ENCODE peak calls at places on chromosomes 3 and 15, in four cellular contexts. One of them, this sample, is unnamed.

GRCh38 chr15:69595009-69595825 is 142.6 kb downstream of the RPLP1 start:
- DNase-seq in AG10803: peak
- DNase-seq in psoas muscle: peak
- DNase-seq in Calu3: peak
- DNase-seq in this sample: no peak

GRCh38 chr3:150965436-150965835 is 7.1 kb downstream of the CLRN1 start:
- DNase-seq in AG10803: no peak
- DNase-seq in psoas muscle: no peak
- DNase-seq in Calu3: no peak
- DNase-seq in this sample: no peak

GRCh38 chr15:62941719-62942118 is 100.8 kb upstream of the TPM1 start:
- DNase-seq in AG10803: no peak
- DNase-seq in psoas muscle: no peak
- DNase-seq in Calu3: no peak
- DNase-seq in this sample: no peak

GRCh38 chr3:52289747-52290595 is 2.3 kb downstream of the GLYCTK start:
- DNase-seq in AG10803: no peak
- DNase-seq in psoas muscle: no peak
- DNase-seq in Calu3: peak
- DNase-seq in this sample: no peak

GRCh38 chr3:101170806-101171558 is 149.4 kb downstream of the IMPG2 start:
- DNase-seq in AG10803: no peak
- DNase-seq in psoas muscle: no peak
- DNase-seq in Calu3: no peak
- DNase-seq in this sample: no peak

GRCh38 chr3:108946292-108947290 is 7.1 kb downstream of the GUCA1C start:
- DNase-seq in AG10803: no peak
- DNase-seq in psoas muscle: no peak
- DNase-seq in Calu3: no peak
- DNase-seq in this sample: no peak

GRCh38 chr3:44862221-44862637 is 517 bp downstream of the TMEM42 start:
- DNase-seq in AG10803: no peak
- DNase-seq in psoas muscle: no peak
- DNase-seq in Calu3: peak
- DNase-seq in this sample: no peak

GRCh38 chr15:88605507-88606436 is 15.4 kb upstream of the AEN start:
- DNase-seq in AG10803: peak
- DNase-seq in psoas muscle: no peak
- DNase-seq in Calu3: peak
- DNase-seq in this sample: no peak

GRCh38 chr3:69914395-69914794 is 85.1 kb upstream of the SAMMSON start:
- DNase-seq in AG10803: no peak
- DNase-seq in psoas muscle: no peak
- DNase-seq in Calu3: no peak
- DNase-seq in this sample: no peak

GRCh38 chr15:48062476-48062875 is 58.3 kb upstream of the SLC24A5 start:
- DNase-seq in AG10803: no peak
- DNase-seq in psoas muscle: no peak
- DNase-seq in Calu3: no peak
- DNase-seq in this sample: no peak

GRCh38 chr3:100265016-100265415 is 4.2 kb downstream of the TBC1D23 start:
- DNase-seq in AG10803: no peak
- DNase-seq in psoas muscle: no peak
- DNase-seq in Calu3: no peak
- DNase-seq in this sample: no peak

GRCh38 chr15:48888836-48889235 is 10.9 kb downstream of the EID1 start:
- DNase-seq in AG10803: peak
- DNase-seq in psoas muscle: no peak
- DNase-seq in Calu3: no peak
- DNase-seq in this sample: no peak

GRCh38 chr3:80227216-80227615 is 459.4 kb upstream of the ROBO1 start:
- DNase-seq in AG10803: no peak
- DNase-seq in psoas muscle: no peak
- DNase-seq in Calu3: no peak
- DNase-seq in this sample: no peak

GRCh38 chr3:13828501-13828900 is 51.4 kb downstream of the WNT7A start:
- DNase-seq in AG10803: no peak
- DNase-seq in psoas muscle: peak
- DNase-seq in Calu3: no peak
- DNase-seq in this sample: no peak

GRCh38 chr3:152445227-152445626 is 176.5 kb downstream of the MBNL1 start:
- DNase-seq in AG10803: no peak
- DNase-seq in psoas muscle: no peak
- DNase-seq in Calu3: no peak
- DNase-seq in this sample: no peak

GRCh38 chr3:73623996-73624362 is 762 bp downstream of the PDZRN3 start:
- DNase-seq in AG10803: peak
- DNase-seq in psoas muscle: peak
- DNase-seq in Calu3: no peak
- DNase-seq in this sample: no peak

GRCh38 chr15:80669599-80670273 is 25.4 kb upstream of the ABHD17C start:
- DNase-seq in AG10803: peak
- DNase-seq in psoas muscle: no peak
- DNase-seq in Calu3: no peak
- DNase-seq in this sample: no peak

GRCh38 chr3:58608648-58609047 is 31.5 kb upstream of the FAM107A start:
- DNase-seq in AG10803: no peak
- DNase-seq in psoas muscle: no peak
- DNase-seq in Calu3: peak
- DNase-seq in this sample: no peak

GRCh38 chr15:29616512-29616911 is 205.8 kb downstream of the TJP1 start:
- DNase-seq in AG10803: no peak
- DNase-seq in psoas muscle: no peak
- DNase-seq in Calu3: no peak
- DNase-seq in this sample: no peak

GRCh38 chr3:188207941-188208750 is 54.2 kb downstream of the LPP start:
- DNase-seq in AG10803: peak
- DNase-seq in psoas muscle: no peak
- DNase-seq in Calu3: no peak
- DNase-seq in this sample: no peak

GRCh38 chr3:122754867-122755835 is 38.5 kb downstream of the HSPBAP1 start:
- DNase-seq in AG10803: peak
- DNase-seq in psoas muscle: no peak
- DNase-seq in Calu3: peak
- DNase-seq in this sample: no peak

GRCh38 chr15:57685316-57685715 is 21.2 kb upstream of the POLR2M start:
- DNase-seq in AG10803: no peak
- DNase-seq in psoas muscle: no peak
- DNase-seq in Calu3: no peak
- DNase-seq in this sample: no peak

GRCh38 chr3:179801263-179801662 is 148.4 kb downstream of the USP13 start:
- DNase-seq in AG10803: peak
- DNase-seq in psoas muscle: no peak
- DNase-seq in Calu3: no peak
- DNase-seq in this sample: peak

GRCh38 chr3:53921296-53921695 is 29.6 kb upstream of the SELENOK start:
- DNase-seq in AG10803: peak
- DNase-seq in psoas muscle: no peak
- DNase-seq in Calu3: no peak
- DNase-seq in this sample: no peak

GRCh38 chr3:46729038-46729437 is 11.4 kb upstream of the PRSS50 start:
- DNase-seq in AG10803: no peak
- DNase-seq in psoas muscle: no peak
- DNase-seq in Calu3: no peak
- DNase-seq in this sample: no peak

GRCh38 chr15:71547066-71547465 is 263.3 kb upstream of the NR2E3 start:
- DNase-seq in AG10803: peak
- DNase-seq in psoas muscle: no peak
- DNase-seq in Calu3: no peak
- DNase-seq in this sample: no peak

DNA sequence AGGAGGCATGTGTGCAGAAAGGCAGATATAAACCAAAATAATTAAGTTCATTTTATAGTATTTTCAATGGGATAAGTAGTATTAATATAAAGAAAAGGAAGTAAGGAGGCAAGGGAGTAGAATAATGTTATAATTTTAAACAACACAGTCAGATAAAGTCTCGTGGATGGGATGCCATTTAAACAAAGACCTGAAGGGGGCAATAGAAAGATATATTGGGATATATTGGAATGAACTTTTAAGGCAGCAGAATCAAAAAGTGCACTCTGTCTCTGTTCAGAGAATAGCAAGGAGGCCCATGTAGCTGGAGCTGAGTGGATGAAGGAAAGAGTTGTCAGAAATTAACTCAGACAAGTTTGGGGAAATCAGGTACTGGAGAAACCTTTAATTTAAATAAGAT is 158.7 kb downstream of the CGGBP1 start:
- DNase-seq in AG10803: no peak
- DNase-seq in psoas muscle: no peak
- DNase-seq in Calu3: no peak
- DNase-seq in this sample: no peak
- TF ChIP-seq CTCF in AG10803: peak
- TF ChIP-seq CTCF in psoas muscle: peak
- TF ChIP-seq CTCF in Calu3: no peak
- TF ChIP-seq CTCF in this sample: no peak

GRCh38 chr15:92383528-92384326 is 10.0 kb upstream of the ST8SIA2 start:
- DNase-seq in AG10803: peak
- DNase-seq in psoas muscle: no peak
- DNase-seq in Calu3: peak
- DNase-seq in this sample: no peak
- TF ChIP-seq CTCF in AG10803: peak
- TF ChIP-seq CTCF in psoas muscle: peak
- TF ChIP-seq CTCF in Calu3: peak
- TF ChIP-seq CTCF in this sample: peak

GRCh38 chr15:33309602-33310276 is 1.0 kb upstream of the RYR3 start:
- DNase-seq in AG10803: no peak
- DNase-seq in psoas muscle: no peak
- DNase-seq in Calu3: no peak
- DNase-seq in this sample: no peak
- TF ChIP-seq CTCF in AG10803: peak
- TF ChIP-seq CTCF in psoas muscle: peak
- TF ChIP-seq CTCF in Calu3: no peak
- TF ChIP-seq CTCF in this sample: peak

DNA sequence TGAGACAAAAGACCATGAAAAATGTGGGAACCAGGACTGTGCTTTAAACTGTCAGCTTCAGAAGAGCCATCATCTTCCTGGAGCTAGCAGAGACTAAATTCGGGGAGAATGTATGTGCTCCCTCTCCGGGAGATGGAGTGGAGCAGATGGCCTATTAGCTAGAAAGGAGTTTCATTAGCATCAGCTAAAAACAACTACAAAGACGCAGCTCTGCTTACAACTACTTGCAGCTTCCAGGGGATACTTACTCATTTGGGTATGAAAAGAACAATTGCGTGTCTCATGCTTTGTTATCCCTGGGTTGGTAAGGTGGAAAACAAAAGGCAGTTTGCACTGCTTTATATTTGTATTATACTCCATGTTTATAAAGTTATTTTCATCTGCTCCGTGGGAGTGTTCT is 159.6 kb downstream of the MFSD1 start:
- DNase-seq in AG10803: no peak
- DNase-seq in psoas muscle: no peak
- DNase-seq in Calu3: no peak
- DNase-seq in this sample: no peak
- TF ChIP-seq CTCF in AG10803: no peak
- TF ChIP-seq CTCF in psoas muscle: no peak
- TF ChIP-seq CTCF in Calu3: no peak
- TF ChIP-seq CTCF in this sample: no peak

DNA sequence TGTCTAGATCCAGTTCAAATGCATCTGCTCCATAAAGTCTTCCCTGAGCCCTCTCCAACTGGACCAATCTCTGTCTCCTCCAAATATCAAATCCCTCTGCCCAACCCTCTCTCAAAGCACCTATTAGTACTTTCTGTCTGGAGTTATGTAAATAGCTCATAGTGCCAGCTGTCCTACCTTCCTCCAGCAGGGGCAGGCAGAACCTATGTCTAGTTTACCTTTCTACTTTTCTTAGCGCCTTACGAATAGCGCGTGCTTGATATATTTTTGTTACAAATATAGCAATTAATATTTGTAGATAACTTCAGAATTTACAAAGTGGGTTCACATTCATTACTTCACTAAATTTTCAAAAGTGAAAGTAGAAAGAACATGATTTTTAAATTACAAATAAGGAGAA is 14.0 kb upstream of the CCDC80 start:
- DNase-seq in AG10803: no peak
- DNase-seq in psoas muscle: no peak
- DNase-seq in Calu3: no peak
- DNase-seq in this sample: no peak
- TF ChIP-seq CTCF in AG10803: no peak
- TF ChIP-seq CTCF in psoas muscle: no peak
- TF ChIP-seq CTCF in Calu3: no peak
- TF ChIP-seq CTCF in this sample: no peak

GRCh38 chr3:74631341-74631740 is 16.9 kb upstream of the CNTN3 start:
- DNase-seq in AG10803: peak
- DNase-seq in psoas muscle: no peak
- DNase-seq in Calu3: no peak
- DNase-seq in this sample: no peak

GRCh38 chr3:74633021-74633420 is 18.6 kb upstream of the CNTN3 start:
- DNase-seq in AG10803: peak
- DNase-seq in psoas muscle: no peak
- DNase-seq in Calu3: no peak
- DNase-seq in this sample: peak

GRCh38 chr3:74631771-74632170 is 17.3 kb upstream of the CNTN3 start:
- DNase-seq in AG10803: peak
- DNase-seq in psoas muscle: no peak
- DNase-seq in Calu3: no peak
- DNase-seq in this sample: no peak

DNA sequence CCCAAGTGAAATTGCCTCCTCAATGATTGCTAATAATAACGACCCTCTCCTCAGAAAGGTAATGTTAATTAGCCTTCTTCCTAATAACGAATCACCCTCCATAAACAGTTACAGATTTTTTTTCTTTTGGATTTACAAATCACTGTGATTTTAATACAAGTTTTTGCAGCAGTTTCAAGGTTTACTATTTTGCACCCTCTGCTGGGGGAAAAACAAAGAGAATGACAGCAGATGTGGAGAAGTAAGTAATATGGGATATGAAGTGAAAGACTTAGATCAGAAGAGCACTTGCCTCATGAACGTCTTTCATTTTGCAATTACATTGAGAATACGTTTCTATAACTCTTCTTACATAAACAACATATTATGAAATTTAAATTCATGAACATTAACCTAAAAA is 16.1 kb upstream of the CNTN3 start:
- DNase-seq in AG10803: peak
- DNase-seq in psoas muscle: no peak
- DNase-seq in Calu3: no peak
- DNase-seq in this sample: no peak
- TF ChIP-seq CTCF in AG10803: peak
- TF ChIP-seq CTCF in psoas muscle: no peak
- TF ChIP-seq CTCF in Calu3: no peak
- TF ChIP-seq CTCF in this sample: peak

This sample was measured in AG04449.